ENCODE peak calls at places on chromosomes 11 and 22, in six cellular contexts. One of them, this sample, is unnamed.

GRCh38 chr22:31872209-31872608 is 72.1 kb upstream of the YWHAH start:
- DNase-seq in colonic mucosa: no peak
- DNase-seq in HCT116: no peak
- DNase-seq in ovary: no peak
- DNase-seq in stomach: peak; percentile 34
- DNase-seq in right atrium auricular region: no peak
- DNase-seq in this sample: no peak

GRCh38 chr22:22912135-22912408 is 24.5 kb downstream of the IGLL5 start:
- DNase-seq in colonic mucosa: no peak
- DNase-seq in HCT116: no peak
- DNase-seq in ovary: no peak
- DNase-seq in stomach: no peak
- DNase-seq in right atrium auricular region: no peak
- DNase-seq in this sample: no peak

GRCh38 chr22:38272373-38273134 is at the start of gene TMEM184B:
- DNase-seq in colonic mucosa: peak; percentile 75
- DNase-seq in HCT116: peak; percentile 18
- DNase-seq in ovary: peak; percentile 88
- DNase-seq in stomach: peak; percentile 86
- DNase-seq in right atrium auricular region: no peak
- DNase-seq in this sample: peak; percentile 55

GRCh38 chr11:10659339-10660216 is 34.0 kb downstream of the IRAG1 start:
- DNase-seq in colonic mucosa: no peak
- DNase-seq in HCT116: peak; percentile 96
- DNase-seq in ovary: peak; percentile 58
- DNase-seq in stomach: no peak
- DNase-seq in right atrium auricular region: no peak
- DNase-seq in this sample: peak; percentile 95

GRCh38 chr22:23652286-23652685 is 20.2 kb upstream of the DRICH1 start:
- DNase-seq in colonic mucosa: no peak
- DNase-seq in HCT116: no peak
- DNase-seq in ovary: no peak
- DNase-seq in stomach: no peak
- DNase-seq in right atrium auricular region: no peak
- DNase-seq in this sample: no peak

GRCh38 chr11:115360186-115360824 is 143.9 kb downstream of the CADM1 start:
- DNase-seq in colonic mucosa: no peak
- DNase-seq in HCT116: no peak
- DNase-seq in ovary: no peak
- DNase-seq in stomach: no peak
- DNase-seq in right atrium auricular region: no peak
- DNase-seq in this sample: no peak

GRCh38 chr11:117700551-117700950 is 96.5 kb downstream of the DSCAML1 start:
- DNase-seq in colonic mucosa: no peak
- DNase-seq in HCT116: no peak
- DNase-seq in ovary: no peak
- DNase-seq in stomach: no peak
- DNase-seq in right atrium auricular region: no peak
- DNase-seq in this sample: no peak

GRCh38 chr11:35139883-35140282 is 912 bp downstream of the CD44 start:
- DNase-seq in colonic mucosa: no peak
- DNase-seq in HCT116: no peak
- DNase-seq in ovary: no peak
- DNase-seq in stomach: no peak
- DNase-seq in right atrium auricular region: no peak
- DNase-seq in this sample: no peak

GRCh38 chr11:1853376-1854131 is 670 bp downstream of the LSP1 start:
- DNase-seq in colonic mucosa: no peak
- DNase-seq in HCT116: no peak
- DNase-seq in ovary: no peak
- DNase-seq in stomach: no peak
- DNase-seq in right atrium auricular region: no peak
- DNase-seq in this sample: no peak

GRCh38 chr22:23419151-23419550 is 160.9 kb downstream of the IGLL1 start:
- DNase-seq in colonic mucosa: no peak
- DNase-seq in HCT116: no peak
- DNase-seq in ovary: no peak
- DNase-seq in stomach: peak; percentile 5
- DNase-seq in right atrium auricular region: no peak
- DNase-seq in this sample: no peak

GRCh38 chr22:19868773-19869471 is 14.2 kb upstream of the GNB1L start:
- DNase-seq in colonic mucosa: peak; percentile 67
- DNase-seq in HCT116: no peak
- DNase-seq in ovary: peak; percentile 27
- DNase-seq in stomach: no peak
- DNase-seq in right atrium auricular region: no peak
- DNase-seq in this sample: no peak

GRCh38 chr11:1943576-1943975 is 3.6 kb upstream of the MRPL23 start:
- DNase-seq in colonic mucosa: no peak
- DNase-seq in HCT116: no peak
- DNase-seq in ovary: no peak
- DNase-seq in stomach: no peak
- DNase-seq in right atrium auricular region: no peak
- DNase-seq in this sample: peak; percentile 1

GRCh38 chr11:9571071-9571765 is 2.3 kb upstream of the WEE1 start:
- DNase-seq in colonic mucosa: no peak
- DNase-seq in HCT116: no peak
- DNase-seq in ovary: no peak
- DNase-seq in stomach: no peak
- DNase-seq in right atrium auricular region: no peak
- DNase-seq in this sample: no peak

GRCh38 chr22:20721409-20722218 is 52.3 kb upstream of the SERPIND1 start:
- DNase-seq in colonic mucosa: no peak
- DNase-seq in HCT116: no peak
- DNase-seq in ovary: no peak
- DNase-seq in stomach: no peak
- DNase-seq in right atrium auricular region: no peak
- DNase-seq in this sample: no peak

GRCh38 chr11:130613396-130613795 is 165.0 kb downstream of the ADAMTS15 start:
- DNase-seq in colonic mucosa: no peak
- DNase-seq in HCT116: no peak
- DNase-seq in ovary: no peak
- DNase-seq in stomach: no peak
- DNase-seq in right atrium auricular region: no peak
- DNase-seq in this sample: no peak

GRCh38 chr11:39732002-39732401 is 1727.5 kb downstream of the LRRC4C start:
- DNase-seq in colonic mucosa: no peak
- DNase-seq in HCT116: no peak
- DNase-seq in ovary: no peak
- DNase-seq in stomach: no peak
- DNase-seq in right atrium auricular region: no peak
- DNase-seq in this sample: no peak

GRCh38 chr11:68160100-68160695 is 39.0 kb upstream of the CHKA start:
- DNase-seq in colonic mucosa: no peak
- DNase-seq in HCT116: no peak
- DNase-seq in ovary: no peak
- DNase-seq in stomach: no peak
- DNase-seq in right atrium auricular region: no peak
- DNase-seq in this sample: no peak

GRCh38 chr11:46944356-46944755 is 7.8 kb downstream of the CSTPP1 start:
- DNase-seq in colonic mucosa: no peak
- DNase-seq in HCT116: no peak
- DNase-seq in ovary: no peak
- DNase-seq in stomach: no peak
- DNase-seq in right atrium auricular region: no peak
- DNase-seq in this sample: peak; percentile 8

GRCh38 chr11:10398525-10398924 is 56.5 kb upstream of the AMPD3 start:
- DNase-seq in colonic mucosa: no peak
- DNase-seq in HCT116: no peak
- DNase-seq in ovary: no peak
- DNase-seq in stomach: no peak
- DNase-seq in right atrium auricular region: peak; percentile 59
- DNase-seq in this sample: no peak

GRCh38 chr11:115221461-115222069 is 282.6 kb downstream of the CADM1 start:
- DNase-seq in colonic mucosa: no peak
- DNase-seq in HCT116: no peak
- DNase-seq in ovary: no peak
- DNase-seq in stomach: no peak
- DNase-seq in right atrium auricular region: no peak
- DNase-seq in this sample: no peak

DNA sequence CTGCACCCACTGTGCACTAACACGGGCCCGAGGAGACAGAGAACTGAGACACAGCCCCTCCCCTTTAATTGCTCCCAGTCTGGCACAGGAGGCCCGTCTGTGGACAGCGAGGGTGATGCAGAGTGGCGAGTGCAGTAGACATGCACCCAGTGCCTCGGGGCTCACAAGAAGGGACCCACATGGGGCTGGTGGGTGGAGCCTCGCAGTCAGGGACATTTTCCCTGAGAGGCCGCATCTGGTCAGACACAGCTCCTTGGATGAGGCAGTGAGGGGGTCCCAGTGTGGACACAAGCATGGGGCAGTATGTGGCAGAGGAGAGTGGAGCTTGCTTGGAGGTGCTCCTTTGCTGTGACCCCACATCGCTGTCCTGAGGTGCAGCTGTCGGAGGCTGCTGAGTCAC is 54.8 kb downstream of the SBF1 start:
- DNase-seq in colonic mucosa: no peak
- DNase-seq in HCT116: no peak
- DNase-seq in ovary: no peak
- DNase-seq in stomach: no peak
- DNase-seq in right atrium auricular region: no peak
- DNase-seq in this sample: no peak
- H3K36me3 ChIP-seq in colonic mucosa: peaks cover 20% of the 10 kb centered on the region
- H3K36me3 ChIP-seq in HCT116: peaks cover 51% of the 10 kb centered on the region
- H3K36me3 ChIP-seq in ovary: no peaks in the 10 kb centered on the region
- H3K36me3 ChIP-seq in stomach: peaks cover 100% of the 10 kb centered on the region
- H3K36me3 ChIP-seq in right atrium auricular region: peaks cover 95% of the 10 kb centered on the region
- H3K36me3 ChIP-seq in this sample: peaks cover 12% of the 10 kb centered on the region

DNA sequence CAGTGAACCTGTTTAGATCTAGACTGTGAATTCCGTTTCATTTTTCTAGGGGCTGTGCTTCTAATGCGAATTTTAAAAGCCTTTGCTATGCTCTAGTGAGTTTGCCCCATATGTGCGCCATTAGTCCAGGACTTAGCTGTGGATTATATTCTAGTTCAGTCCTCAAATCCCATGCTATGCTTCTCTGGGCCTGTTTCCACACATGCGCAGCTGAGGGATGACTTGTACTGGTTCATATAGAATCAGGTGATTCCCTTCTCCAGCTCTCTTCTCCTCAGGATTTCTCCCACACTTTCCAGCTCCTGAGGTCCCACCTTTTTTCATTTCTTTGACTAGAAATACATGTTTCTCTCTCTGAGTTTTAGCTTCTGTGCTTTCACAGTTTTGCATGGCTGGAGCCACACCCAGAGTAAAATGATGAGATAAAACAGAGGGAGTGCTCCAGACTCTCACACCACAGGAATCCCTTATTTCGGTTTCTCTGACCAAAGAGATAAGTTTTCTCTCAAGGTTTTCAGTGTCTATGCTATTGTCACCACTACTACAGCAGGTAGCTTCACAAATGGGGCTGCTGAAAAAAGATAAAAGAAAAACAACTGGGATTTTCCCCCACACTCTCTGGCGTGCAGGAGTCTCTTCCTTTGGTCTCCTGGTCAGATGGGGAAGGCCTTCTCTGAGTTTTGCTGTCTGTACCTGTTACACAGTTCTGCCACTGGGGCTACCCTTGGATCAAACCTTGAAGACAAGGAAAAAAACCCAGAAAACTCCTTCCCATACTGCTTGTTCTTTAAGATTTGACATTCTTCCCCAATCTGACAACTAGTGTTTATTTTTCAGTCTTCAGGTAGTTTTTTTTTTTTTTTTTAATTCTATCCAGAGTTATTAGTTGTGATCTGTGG is 96.2 kb upstream of the TEAD1 start:
- DNase-seq in colonic mucosa: no peak
- DNase-seq in HCT116: no peak
- DNase-seq in ovary: no peak
- DNase-seq in stomach: no peak
- DNase-seq in right atrium auricular region: no peak
- DNase-seq in this sample: peak; percentile 33
- TF ChIP-seq CTCF in colonic mucosa: no peak
- TF ChIP-seq CTCF in HCT116: peak; percentile 31
- TF ChIP-seq CTCF in ovary: no peak
- TF ChIP-seq CTCF in stomach: no peak
- TF ChIP-seq CTCF in right atrium auricular region: no peak
- TF ChIP-seq CTCF in this sample: peak; percentile 18

DNA sequence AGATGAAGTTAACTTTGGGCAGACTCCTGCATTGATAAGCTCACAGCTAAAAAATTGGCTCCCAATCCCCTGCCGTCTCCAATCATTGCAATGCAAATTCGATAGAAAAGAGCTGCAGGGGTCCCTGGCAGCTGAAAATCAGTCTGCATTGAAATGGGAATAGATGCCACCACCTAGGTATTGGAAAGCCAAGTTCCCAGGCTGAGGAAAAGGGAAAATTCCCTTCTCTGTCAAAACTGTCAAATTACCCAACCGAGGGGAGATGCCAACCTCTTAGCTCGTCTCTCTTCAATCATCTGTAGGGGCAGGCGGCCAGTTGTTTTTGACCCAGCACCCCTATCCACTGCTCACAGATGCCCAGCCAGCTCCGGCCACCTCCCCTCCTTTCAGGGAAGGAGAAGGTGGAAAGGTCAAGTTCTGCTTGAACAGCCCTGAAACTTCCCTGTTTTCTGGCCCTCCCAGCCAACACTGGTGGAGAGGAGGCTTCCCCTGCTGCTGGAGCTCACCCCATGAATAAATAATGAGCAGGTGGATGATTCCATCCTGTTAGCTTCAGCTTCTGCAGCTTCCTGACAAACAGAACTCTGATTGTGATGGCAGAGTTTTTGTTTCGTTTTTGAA is 916.3 kb downstream of the TBC1D22A start:
- DNase-seq in colonic mucosa: no peak
- DNase-seq in HCT116: no peak
- DNase-seq in ovary: no peak
- DNase-seq in stomach: no peak
- DNase-seq in right atrium auricular region: no peak
- DNase-seq in this sample: no peak
- H3K36me3 ChIP-seq in colonic mucosa: no peaks in the 10 kb centered on the region
- H3K36me3 ChIP-seq in HCT116: no peaks in the 10 kb centered on the region
- H3K36me3 ChIP-seq in ovary: no peaks in the 10 kb centered on the region
- H3K36me3 ChIP-seq in stomach: no peaks in the 10 kb centered on the region
- H3K36me3 ChIP-seq in right atrium auricular region: no peaks in the 10 kb centered on the region
- H3K36me3 ChIP-seq in this sample: no peaks in the 10 kb centered on the region

GRCh38 chr11:108221981-108222685 is at the start of gene NPAT:
- DNase-seq in colonic mucosa: peak; percentile 24
- DNase-seq in HCT116: no peak
- DNase-seq in ovary: no peak
- DNase-seq in stomach: peak; percentile 31
- DNase-seq in right atrium auricular region: no peak
- DNase-seq in this sample: no peak

GRCh38 chr11:108224366-108224765 is 1.5 kb downstream of the ATM start:
- DNase-seq in colonic mucosa: no peak
- DNase-seq in HCT116: no peak
- DNase-seq in ovary: no peak
- DNase-seq in stomach: no peak
- DNase-seq in right atrium auricular region: no peak
- DNase-seq in this sample: no peak

GRCh38 chr11:108224908-108225786 is 2.3 kb downstream of the ATM start:
- DNase-seq in colonic mucosa: no peak
- DNase-seq in HCT116: no peak
- DNase-seq in ovary: no peak
- DNase-seq in stomach: no peak
- DNase-seq in right atrium auricular region: no peak
- DNase-seq in this sample: no peak

GRCh38 chr11:108222686-108223448 is at the start of gene ATM:
- DNase-seq in colonic mucosa: peak; percentile 99
- DNase-seq in HCT116: peak; percentile 98
- DNase-seq in ovary: peak; percentile 100
- DNase-seq in stomach: peak; percentile 99
- DNase-seq in right atrium auricular region: peak; percentile 99
- DNase-seq in this sample: peak; percentile 100

GRCh38 chr11:108223449-108224149 is 732 bp downstream of the ATM start:
- DNase-seq in colonic mucosa: no peak
- DNase-seq in HCT116: no peak
- DNase-seq in ovary: no peak
- DNase-seq in stomach: no peak
- DNase-seq in right atrium auricular region: no peak
- DNase-seq in this sample: peak; percentile 26
- TF ChIP-seq CTCF in colonic mucosa: no peak
- TF ChIP-seq CTCF in HCT116: no peak
- TF ChIP-seq CTCF in ovary: no peak
- TF ChIP-seq CTCF in stomach: no peak
- TF ChIP-seq CTCF in right atrium auricular region: no peak
- TF ChIP-seq CTCF in this sample: no peak

This sample was measured in Caco-2.